ENCODE peak calls at places on chromosomes 2 and 18, in seven cellular contexts. C is fibroblast of lung; F is foreskin fibroblast; W is glutamatergic neuron; X is neural progenitor cell; Y is CD4-positive, alpha-beta T cell; I is progenitor cell of endocrine pancreas. H is an unnamed sample.

GRCh38 chr18:48622911-48623431 is 84.1 kb downstream of the CTIF start:
- DNase-seq in Y (no peak), W (no peak), I (no peak), C (peak), F (no peak), X (no peak), H (no peak)

GRCh38 chr2:152421521-152422367 is 86.8 kb downstream of the FMNL2 start:
- DNase-seq in W (no peak), I (no peak), C (peak), X (no peak), Y (no peak), F (peak), H (no peak)

GRCh38 chr2:144679942-144680341 is 160.0 kb upstream of the ZEB2 start:
- DNase-seq in C (no peak), W (no peak), Y (no peak), I (no peak), X (no peak), F (no peak), H (no peak)

GRCh38 chr2:13201924-13202323 is 485.2 kb downstream of the TRIB2 start:
- DNase-seq in C (peak), F (no peak), I (no peak), X (no peak), Y (no peak), W (no peak), H (no peak)

GRCh38 chr2:74441111-74441689 is 537 bp downstream of the RTKN start:
- DNase-seq in X (peak), Y (no peak), I (no peak), W (no peak), C (no peak), F (no peak), H (no peak)

GRCh38 chr2:85760371-85760770 is 6.6 kb downstream of the ATOH8 start:
- DNase-seq in W (no peak), X (no peak), F (no peak), C (peak), I (no peak), Y (no peak), H (no peak)

GRCh38 chr18:37537868-37538525 is 27.6 kb downstream of the CELF4 start:
- DNase-seq in F (peak), W (peak), Y (peak), I (peak), X (peak), C (peak), H (no peak)

GRCh38 chr2:95072424-95072823 is 46.9 kb downstream of the MAL start:
- DNase-seq in C (no peak), X (no peak), W (no peak), F (no peak), I (no peak), Y (no peak), H (no peak)

GRCh38 chr2:25062461-25062860 is 20.6 kb downstream of the EFR3B start:
- DNase-seq in X (no peak), Y (no peak), I (no peak), C (no peak), F (no peak), W (peak), H (no peak)

GRCh38 chr2:100962366-100963025 is 39.6 kb upstream of the RPL31 start:
- DNase-seq in Y (no peak), C (no peak), F (no peak), I (no peak), W (no peak), X (no peak), H (no peak)

GRCh38 chr2:204505946-204506345 is 39.3 kb upstream of the PARD3B start:
- DNase-seq in X (no peak), I (no peak), C (peak), Y (no peak), F (peak), W (no peak), H (no peak)

GRCh38 chr2:212842544-212843185 is 304.1 kb upstream of the ERBB4 start:
- DNase-seq in X (no peak), W (no peak), F (peak), I (no peak), Y (no peak), C (peak), H (no peak)

GRCh38 chr2:11559786-11560155 is 25.9 kb downstream of the GREB1 start:
- DNase-seq in X (no peak), F (no peak), W (no peak), I (no peak), Y (no peak), C (no peak), H (no peak)

GRCh38 chr18:74521068-74521725 is 13.1 kb upstream of the CNDP1 start:
- DNase-seq in F (no peak), I (no peak), C (no peak), Y (no peak), W (no peak), X (no peak), H (no peak)

GRCh38 chr18:79802298-79802697 is 4.6 kb downstream of the KCNG2 start:
- DNase-seq in F (no peak), Y (no peak), X (no peak), C (no peak), I (no peak), W (no peak), H (no peak)

GRCh38 chr2:235836416-235837042 is 331.7 kb downstream of the GBX2 start:
- DNase-seq in X (peak), Y (no peak), W (no peak), I (no peak), F (no peak), C (no peak), H (no peak)

GRCh38 chr2:68709421-68709911 is 25.1 kb upstream of the ARHGAP25 start:
- DNase-seq in C (peak), F (peak), Y (no peak), X (peak), I (no peak), W (no peak), H (no peak)

GRCh38 chr2:201129044-201129505 is 13.1 kb downstream of the CFLAR start:
- DNase-seq in F (peak), Y (no peak), X (no peak), C (peak), W (no peak), I (no peak), H (no peak)

GRCh38 chr2:152396763-152397162 is 61.8 kb downstream of the FMNL2 start:
- DNase-seq in W (no peak), I (no peak), Y (no peak), F (no peak), X (no peak), C (peak), H (no peak)

GRCh38 chr2:91839904-91840868 is 3031.0 kb upstream of the TEKT4 start:
- DNase-seq in X (no peak), C (no peak), I (no peak), Y (no peak), W (no peak), F (peak), H (no peak)

GRCh38 chr2:128304715-128305554 is 13.7 kb downstream of the HS6ST1 start:
- DNase-seq in I (no peak), Y (no peak), W (no peak), F (peak), X (peak), C (peak), H (no peak)

GRCh38 chr2:218394298-218395089 is 5.2 kb upstream of the CTDSP1 start:
- DNase-seq in I (no peak), F (no peak), X (no peak), Y (no peak), C (no peak), W (no peak), H (peak)

GRCh38 chr2:109699646-109700045 is 85.5 kb downstream of the SOWAHC start:
- DNase-seq in W (no peak), I (no peak), Y (no peak), F (no peak), X (peak), C (peak), H (no peak)

GRCh38 chr2:60634443-60634842 is 81.0 kb upstream of the BCL11A start:
- DNase-seq in I (no peak), Y (no peak), X (no peak), F (no peak), C (no peak), W (no peak), H (no peak)

GRCh38 chr2:63977904-63978303 is 41.3 kb downstream of the VPS54 start:
- DNase-seq in C (no peak), F (no peak), I (no peak), X (no peak), W (no peak), Y (no peak), H (no peak)

GRCh38 chr18:79384834-79385233 is 10.9 kb upstream of the NFATC1 start:
- DNase-seq in X (no peak), C (no peak), Y (no peak), W (no peak), I (no peak), F (no peak), H (no peak)

GRCh38 chr2:137928547-137929503 is 35.4 kb upstream of the HNMT start:
- DNase-seq in W (no peak), F (peak), Y (no peak), I (no peak), X (no peak), C (peak), H (no peak)

GRCh38 chr2:43146083-43146482 is 80.3 kb downstream of the ZFP36L2 start:
- DNase-seq in F (no peak), W (no peak), X (no peak), Y (no peak), I (no peak), C (no peak), H (no peak)
- TF ChIP-seq CTCF in F (no peak), W (no peak), X (no peak), Y (no peak), I (no peak), C (no peak), H (no peak)

DNA sequence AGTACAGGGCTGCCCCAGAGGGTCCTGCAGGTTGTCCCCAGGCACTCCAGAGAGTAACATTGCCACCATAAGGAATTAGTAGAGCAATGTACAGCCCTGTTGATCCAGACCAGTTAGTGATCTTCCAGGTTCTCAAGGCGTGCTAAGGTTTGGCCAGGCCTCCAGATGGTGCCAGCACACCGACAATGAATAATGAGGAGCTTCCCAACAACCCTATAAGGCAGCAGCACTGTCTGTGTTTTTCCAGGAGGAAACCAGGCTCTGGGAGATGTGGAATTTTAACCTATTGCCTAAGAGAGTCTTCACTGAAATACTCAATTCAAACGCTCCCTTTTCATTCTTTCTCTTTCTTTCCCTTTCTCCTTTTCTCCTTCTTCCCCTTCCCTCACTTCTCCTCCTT is 122.1 kb downstream of the MGAT5 start:
- DNase-seq in X (peak), Y (no peak), W (peak), I (no peak), C (peak), F (peak), H (no peak)
- TF ChIP-seq CTCF in X (peak), Y (no peak), W (no peak), I (peak), C (no peak), F (peak), H (no peak)

GRCh38 chr2:37228788-37229187 is 2.6 kb downstream of the CEBPZ start:
- DNase-seq in F (no peak), X (no peak), I (no peak), Y (no peak), W (no peak), C (no peak), H (no peak)

GRCh38 chr2:37223131-37223530 is 8.3 kb downstream of the CEBPZ start:
- DNase-seq in W (no peak), C (no peak), Y (no peak), F (no peak), I (no peak), X (no peak), H (no peak)

GRCh38 chr2:37224063-37224462 is 7.3 kb downstream of the CEBPZ start:
- DNase-seq in F (no peak), Y (no peak), W (no peak), I (no peak), C (no peak), X (no peak), H (no peak)

GRCh38 chr2:37230581-37230980 is 815 bp downstream of the CEBPZ start:
- DNase-seq in Y (no peak), X (peak), C (peak), I (no peak), W (no peak), F (peak), H (no peak)

DNA sequence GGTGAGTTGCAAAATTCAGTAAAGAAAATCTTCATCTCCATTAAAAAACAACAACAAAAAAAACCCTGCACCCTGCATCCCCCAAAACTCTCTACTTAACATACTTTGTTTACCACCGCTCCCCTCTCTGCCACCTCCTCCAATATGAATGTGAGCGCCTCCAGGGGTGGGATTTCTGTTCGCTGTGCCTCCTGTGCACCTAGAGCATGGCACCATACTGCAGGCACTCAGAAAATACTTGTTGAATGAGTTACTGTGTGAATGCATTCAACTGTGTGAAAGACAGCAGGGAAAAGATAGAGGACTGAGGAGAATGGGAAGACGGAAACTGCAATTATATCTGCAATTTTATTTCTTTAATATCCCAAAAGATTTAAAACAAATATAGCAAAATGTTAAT is 4.5 kb downstream of the CEBPZ start:
- DNase-seq in W (no peak), Y (no peak), X (peak), I (no peak), C (no peak), F (no peak), H (no peak)
- TF ChIP-seq CTCF in W (no peak), Y (no peak), X (peak), I (no peak), C (no peak), F (no peak), H (no peak)

GRCh38 chr2:220076734-220077133 is 449.3 kb downstream of the SLC4A3 start:
- DNase-seq in X (peak), C (peak), F (peak), Y (no peak), I (no peak), W (no peak), H (no peak)
- TF ChIP-seq CTCF in X (peak), C (peak), F (peak), Y (no peak), I (peak), W (no peak), H (no peak)

GRCh38 chr2:199258291-199258690 is 199.4 kb downstream of the SATB2 start:
- DNase-seq in F (peak), W (no peak), Y (no peak), X (no peak), C (no peak), I (no peak), H (no peak)
- TF ChIP-seq CTCF in F (peak), W (no peak), Y (no peak), X (peak), C (peak), I (no peak), H (no peak)

H was measured in natural killer cell.